ENCODE peak calls at places on chromosome 10, in seven cellular contexts. J is astrocyte of the spinal cord, G is fibroblast of villous mesenchyme, F is body of pancreas, E is neural crest cell, D is BJ, S is HFF-Myc. A is an unnamed sample.

GRCh38 chr10:120493411-120494312 is 36.6 kb downstream of the PLPP4 start:
- DNase-seq in J (no peak), S (no peak), G (no peak), F (no peak), E (no peak), D (no peak), A (no peak)

GRCh38 chr10:58189269-58189668 is 78.4 kb downstream of the IPMK start:
- DNase-seq in E (no peak), J (peak), D (peak), F (no peak), S (peak), G (peak), A (peak)

GRCh38 chr10:6689036-6689435 is 109.0 kb upstream of the PRKCQ start:
- DNase-seq in F (no peak), G (no peak), E (no peak), J (peak), D (no peak), S (no peak), A (no peak)

GRCh38 chr10:106551501-106551900 is 613.0 kb downstream of the SORCS1 start:
- DNase-seq in D (no peak), J (no peak), S (peak), E (no peak), G (no peak), F (no peak), A (no peak)

GRCh38 chr10:23742368-23742767 is 303.5 kb downstream of the OTUD1 start:
- DNase-seq in S (no peak), F (no peak), D (no peak), E (no peak), G (no peak), J (no peak), A (no peak)

GRCh38 chr10:6204341-6205191 is 1.8 kb downstream of the PFKFB3 start:
- DNase-seq in F (peak), J (peak), G (peak), S (no peak), E (no peak), D (no peak), A (no peak)

GRCh38 chr10:31700222-31700621 is 228.4 kb downstream of the ARHGAP12 start:
- DNase-seq in J (no peak), E (no peak), S (no peak), G (peak), F (no peak), D (no peak), A (peak)

GRCh38 chr10:819326-819725 is 112.2 kb downstream of the LARP4B start:
- DNase-seq in F (no peak), S (no peak), E (no peak), J (peak), D (peak), G (peak), A (no peak)

GRCh38 chr10:21336476-21337170 is 188.9 kb downstream of the SKIDA1 start:
- DNase-seq in J (peak), G (peak), F (peak), E (no peak), S (peak), D (peak), A (peak)

GRCh38 chr10:49268185-49268584 is 30.8 kb upstream of the C10orf71 start:
- DNase-seq in J (no peak), E (no peak), D (no peak), S (no peak), G (no peak), F (no peak), A (no peak)

GRCh38 chr10:66747451-66747850 is 178.4 kb upstream of the LRRTM3 start:
- DNase-seq in S (peak), J (peak), D (peak), F (no peak), G (peak), E (no peak), A (peak)

GRCh38 chr10:714214-714613 is 24.7 kb upstream of the DIP2C start:
- DNase-seq in S (no peak), J (no peak), D (no peak), G (no peak), E (no peak), F (no peak), A (no peak)

GRCh38 chr10:110923856-110924493 is 4.6 kb downstream of the SHOC2 start:
- DNase-seq in S (no peak), E (no peak), D (no peak), F (no peak), J (no peak), G (no peak), A (no peak)

GRCh38 chr10:132698211-132698751 is 87.7 kb downstream of the NKX6-2 start:
- DNase-seq in D (no peak), S (no peak), G (no peak), E (no peak), F (no peak), J (no peak), A (no peak)

GRCh38 chr10:62805139-62806092 is 896 bp downstream of the ADO start:
- DNase-seq in S (no peak), J (peak), G (peak), E (peak), F (peak), D (no peak), A (no peak)

GRCh38 chr10:127431525-127431924 is 117.6 kb upstream of the NPS start:
- DNase-seq in F (no peak), J (no peak), G (no peak), D (no peak), S (no peak), E (no peak), A (no peak)

GRCh38 chr10:47311900-47312662 is 10.2 kb upstream of the GDF2 start:
- DNase-seq in D (peak), J (peak), G (peak), S (peak), F (peak), E (peak), A (peak)

GRCh38 chr10:88793747-88794299 is 8.7 kb upstream of the LIPM start:
- DNase-seq in D (no peak), S (no peak), E (no peak), J (peak), G (peak), F (no peak), A (no peak)

GRCh38 chr10:119668461-119668860 is 17.3 kb downstream of the BAG3 start:
- DNase-seq in F (no peak), S (no peak), E (no peak), G (no peak), J (no peak), D (no peak), A (no peak)

GRCh38 chr10:60495357-60495756 is 105.7 kb upstream of the ANK3 start:
- DNase-seq in G (no peak), S (no peak), J (peak), E (no peak), D (no peak), F (no peak), A (no peak)

GRCh38 chr10:46092523-46093195 is 46.6 kb upstream of the MSMB start:
- DNase-seq in S (no peak), G (no peak), J (no peak), E (no peak), D (no peak), F (no peak), A (no peak)

GRCh38 chr10:131143425-131144165 is 167.9 kb downstream of the TCERG1L start:
- DNase-seq in J (no peak), D (no peak), E (no peak), S (no peak), F (no peak), G (no peak), A (no peak)

GRCh38 chr10:104935656-104936055 is 294.6 kb downstream of the SORCS3 start:
- DNase-seq in F (no peak), S (no peak), G (no peak), J (no peak), D (no peak), E (no peak), A (no peak)

GRCh38 chr10:108982141-108982540 is 941.2 kb downstream of the XPNPEP1 start:
- DNase-seq in D (no peak), S (no peak), F (no peak), G (peak), J (no peak), E (no peak), A (no peak)

GRCh38 chr10:955127-955819 is 23.8 kb upstream of the LARP4B start:
- DNase-seq in F (no peak), E (no peak), G (no peak), J (no peak), D (no peak), S (no peak), A (no peak)

GRCh38 chr10:68105820-68106219 is 3.5 kb upstream of the MYPN start:
- DNase-seq in G (peak), D (peak), E (no peak), J (peak), S (peak), F (no peak), A (no peak)

GRCh38 chr10:86264481-86265231 is 101.9 kb downstream of the GRID1 start:
- DNase-seq in G (no peak), D (no peak), F (no peak), S (no peak), J (no peak), E (no peak), A (no peak)

GRCh38 chr10:66639351-66639750 is 286.5 kb upstream of the LRRTM3 start:
- DNase-seq in S (no peak), E (no peak), G (peak), J (peak), F (no peak), D (peak), A (peak)

GRCh38 chr10:124575107-124576035 is 113.7 kb downstream of the LHPP start:
- DNase-seq in E (no peak), D (no peak), F (no peak), S (no peak), J (no peak), G (no peak), A (no peak)

GRCh38 chr10:14833106-14833505 is 4.7 kb downstream of the CDNF start:
- DNase-seq in D (no peak), F (no peak), J (no peak), E (no peak), S (no peak), G (no peak), A (no peak)

GRCh38 chr10:48606530-48607355 is 1.9 kb upstream of the ARHGAP22 start:
- DNase-seq in E (no peak), J (peak), D (peak), S (peak), F (no peak), G (peak), A (peak)

GRCh38 chr10:489335-489734 is 200.1 kb downstream of the DIP2C start:
- DNase-seq in S (no peak), D (no peak), G (no peak), E (no peak), J (no peak), F (no peak), A (no peak)

GRCh38 chr10:6121144-6121543 is 32.3 kb downstream of the RBM17 start:
- DNase-seq in J (no peak), G (peak), D (no peak), F (no peak), S (no peak), E (no peak), A (no peak)

GRCh38 chr10:58268946-58269831 is at the start of gene CISD1:
- DNase-seq in G (peak), D (peak), F (peak), E (peak), S (peak), J (peak), A (peak)

DNA sequence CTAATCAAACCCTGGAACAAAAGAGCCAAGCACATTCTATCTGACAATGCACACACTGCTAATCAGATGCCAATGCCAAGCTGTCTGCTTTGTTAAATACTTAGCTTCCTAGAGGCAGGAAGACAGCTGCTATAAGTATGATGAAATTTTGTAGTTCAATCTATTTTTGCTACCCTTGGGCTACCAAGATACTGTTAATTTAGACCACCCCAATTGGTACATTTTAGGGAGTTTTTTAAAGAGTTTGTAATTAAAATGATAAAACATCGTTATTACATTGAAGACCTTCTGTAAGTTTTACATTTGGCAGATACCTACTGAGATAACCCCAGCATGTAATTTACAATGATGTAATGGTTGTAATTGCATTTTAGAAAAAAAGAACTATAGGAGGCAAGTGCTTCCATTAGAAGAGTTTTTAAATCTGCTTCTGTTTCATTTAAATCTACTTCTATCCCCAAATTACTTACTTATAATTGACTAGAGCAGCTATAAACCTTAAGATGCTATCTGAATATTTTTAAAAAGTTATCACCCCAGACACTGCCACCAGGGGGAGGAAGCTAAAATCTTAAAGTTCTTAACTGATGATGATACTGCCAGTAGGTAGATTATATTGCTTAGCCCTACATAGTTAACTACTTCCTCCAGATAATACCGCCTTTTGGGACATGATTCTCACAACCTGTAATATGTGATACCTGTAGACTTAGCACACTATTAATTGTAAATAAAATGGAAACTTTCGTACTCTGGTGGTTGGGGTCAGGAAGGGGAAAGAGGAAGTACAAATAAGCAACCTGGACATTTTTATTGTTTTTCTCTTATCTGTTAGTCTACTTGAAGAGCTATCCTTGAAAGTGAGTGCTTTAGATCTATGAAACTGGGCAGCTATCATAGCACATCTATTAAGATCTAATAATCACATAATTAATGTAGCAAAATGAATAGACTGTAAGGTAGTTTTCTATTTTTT is 268.8 kb downstream of the ADK start:
- DNase-seq in E (no peak), J (peak), F (no peak), D (no peak), G (peak), S (no peak), A (no peak)
- TF ChIP-seq CTCF in E (peak), J (peak), F (peak), D (peak), G (peak), S (peak), A (peak)

GRCh38 chr10:123502983-123503382 is 163.2 kb upstream of the GPR26 start:
- DNase-seq in F (no peak), E (no peak), S (no peak), G (no peak), J (no peak), D (no peak), A (no peak)
- TF ChIP-seq CTCF in F (peak), E (no peak), S (no peak), G (no peak), J (no peak), D (no peak), A (no peak)

GRCh38 chr10:98388086-98388655 is 26.8 kb downstream of the PYROXD2 start:
- DNase-seq in E (no peak), S (no peak), J (no peak), G (no peak), D (no peak), F (no peak), A (no peak)
- TF ChIP-seq CTCF in E (no peak), S (no peak), J (no peak), G (peak), D (no peak), F (no peak), A (no peak)

DNA sequence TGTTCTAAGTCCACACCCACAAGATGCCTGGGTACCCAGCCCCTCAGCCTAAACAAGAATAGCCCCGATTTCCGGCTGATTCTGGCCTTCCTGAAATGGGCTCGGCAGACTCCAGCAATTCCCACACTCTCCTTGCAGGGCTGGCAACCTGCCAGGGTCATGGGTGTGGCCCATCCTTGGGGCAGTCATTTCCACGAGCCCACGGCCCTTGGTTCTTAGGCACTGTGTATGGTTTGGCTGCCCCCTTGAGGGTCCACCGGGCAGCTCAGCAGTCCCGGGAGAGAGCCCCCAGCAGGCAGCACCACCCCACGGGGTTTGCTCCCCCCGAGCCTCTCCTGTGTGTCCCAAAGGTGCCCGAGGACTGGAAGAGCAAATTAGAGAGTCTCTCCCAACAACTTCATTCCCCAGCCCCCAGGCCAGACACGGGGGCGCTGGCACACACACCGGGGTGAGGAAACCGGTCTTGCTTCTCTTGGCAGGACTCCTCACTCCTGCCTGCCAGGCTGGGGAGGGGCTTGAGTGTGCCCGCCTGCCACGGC is 142.2 kb downstream of the EMX2 start:
- DNase-seq in S (no peak), F (peak), J (no peak), D (no peak), G (peak), E (no peak), A (no peak)
- TF ChIP-seq CTCF in S (peak), F (no peak), J (no peak), D (peak), G (peak), E (no peak), A (no peak)

GRCh38 chr10:122055252-122055651 is 66.3 kb downstream of the TACC2 start:
- DNase-seq in S (no peak), F (no peak), E (no peak), J (no peak), G (no peak), D (no peak), A (no peak)

GRCh38 chr10:122053314-122053713 is 64.4 kb downstream of the TACC2 start:
- DNase-seq in G (no peak), S (no peak), J (no peak), E (no peak), F (no peak), D (no peak), A (no peak)

GRCh38 chr10:122056431-122057094 is 67.6 kb downstream of the TACC2 start:
- DNase-seq in E (no peak), G (no peak), F (no peak), D (no peak), S (no peak), J (no peak), A (no peak)

GRCh38 chr10:122052702-122053101 is 63.7 kb downstream of the TACC2 start:
- DNase-seq in J (peak), S (no peak), G (no peak), E (no peak), F (no peak), D (no peak), A (no peak)

GRCh38 chr10:122054046-122055025 is 65.4 kb downstream of the TACC2 start:
- DNase-seq in D (no peak), G (peak), J (peak), E (peak), S (no peak), F (peak), A (no peak)
- TF ChIP-seq CTCF in D (peak), G (peak), J (peak), E (peak), S (peak), F (peak), A (peak)

GRCh38 chr10:80466724-80467326 is 12.7 kb downstream of the TSPAN14 start:
- DNase-seq in J (no peak), F (no peak), D (no peak), S (no peak), G (no peak), E (no peak), A (no peak)

GRCh38 chr10:80465839-80466590 is 11.9 kb downstream of the TSPAN14 start:
- DNase-seq in S (no peak), E (no peak), J (no peak), F (no peak), D (no peak), G (no peak), A (no peak)

GRCh38 chr10:80468806-80469421 is 14.8 kb downstream of the TSPAN14 start:
- DNase-seq in D (no peak), J (no peak), E (no peak), F (no peak), S (no peak), G (no peak), A (no peak)

GRCh38 chr10:80470266-80470665 is 16.2 kb downstream of the TSPAN14 start:
- DNase-seq in G (no peak), F (no peak), J (no peak), S (no peak), D (no peak), E (no peak), A (no peak)

DNA sequence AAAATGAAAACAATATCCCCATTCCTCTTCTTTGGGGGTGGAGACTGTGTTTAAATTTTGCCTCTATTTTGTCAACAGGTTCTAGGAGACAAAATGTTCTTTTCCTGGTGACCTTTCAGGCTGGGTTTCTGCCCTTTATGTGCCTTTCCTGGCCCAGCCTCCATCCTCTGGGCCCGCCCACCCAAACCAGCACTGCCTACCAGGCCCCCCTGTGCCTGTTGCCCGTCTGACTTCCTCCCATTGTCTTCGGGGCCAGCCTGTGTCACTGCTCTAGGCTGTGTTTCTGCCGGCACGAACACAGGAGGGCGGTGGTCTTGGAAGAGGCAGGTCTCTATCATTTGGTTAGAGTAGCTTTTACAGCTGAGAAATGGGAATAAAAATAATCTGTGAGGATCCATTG is 13.9 kb downstream of the TSPAN14 start:
- DNase-seq in J (no peak), S (no peak), F (no peak), D (no peak), E (peak), G (no peak), A (no peak)
- TF ChIP-seq CTCF in J (no peak), S (no peak), F (no peak), D (no peak), E (no peak), G (no peak), A (no peak)

DNA sequence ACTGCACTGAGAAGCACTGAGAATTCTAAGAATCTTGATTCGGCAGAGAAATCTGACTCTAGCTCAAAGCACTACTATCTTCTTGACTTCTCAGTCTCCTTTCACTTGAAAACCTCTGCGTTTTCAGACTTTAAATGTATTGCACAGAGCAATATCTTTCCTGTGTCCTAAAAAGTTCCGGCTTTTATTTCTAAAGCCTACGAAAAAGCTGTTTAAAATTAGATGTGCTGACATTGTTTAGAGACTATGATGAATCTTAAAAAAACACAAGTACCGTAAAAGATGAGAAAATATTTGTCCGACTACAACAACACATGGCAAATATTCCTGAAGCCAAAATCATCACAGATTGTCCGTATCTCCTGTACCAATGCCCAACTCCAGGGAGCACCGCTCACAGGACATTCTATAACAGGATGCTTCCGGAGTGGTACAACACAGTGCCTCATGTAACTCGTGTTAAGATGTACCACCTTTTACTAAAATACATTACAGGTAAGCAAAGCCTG is 136.9 kb downstream of the CUBN start:
- DNase-seq in J (peak), E (no peak), F (no peak), D (no peak), S (no peak), G (no peak), A (no peak)
- TF ChIP-seq CTCF in J (no peak), E (no peak), F (no peak), D (no peak), S (no peak), G (no peak), A (no peak)

GRCh38 chr10:125982256-125982948 is 86.0 kb downstream of the FANK1 start:
- DNase-seq in G (peak), S (peak), E (peak), J (peak), D (peak), F (peak), A (peak)
- TF ChIP-seq CTCF in G (peak), S (peak), E (peak), J (peak), D (peak), F (peak), A (peak)

GRCh38 chr10:29815572-29815971 is 180.8 kb upstream of the SVIL start:
- DNase-seq in J (no peak), D (no peak), S (no peak), G (no peak), E (no peak), F (no peak), A (no peak)
- TF ChIP-seq CTCF in J (no peak), D (no peak), S (no peak), G (no peak), E (no peak), F (no peak), A (no peak)

A was measured in AG04450.